ENCODE peak calls at places on chromosomes 5 and 9, in six cellular contexts. R, Q, F, Z, G and K are unnamed samples.

GRCh38 chr5:76789991-76790571 is 28.7 kb upstream of the F2RL1 start:
- DNase-seq in R (no peak), Q (no peak), F (no peak), Z (no peak), G (no peak), K (no peak)

GRCh38 chr9:137454145-137454505 is 5.0 kb downstream of the NSMF start:
- DNase-seq in R (peak; percentile 70), Q (no peak), F (no peak), Z (no peak), G (peak; percentile 70), K (peak; percentile 72)

GRCh38 chr5:179805070-179805528 is 1.6 kb downstream of the MGAT4B start:
- DNase-seq in R (no peak), Q (no peak), F (no peak), Z (no peak), G (no peak), K (no peak)

GRCh38 chr5:127320032-127320945 is 29.7 kb downstream of the MEGF10 start:
- DNase-seq in R (no peak), Q (no peak), F (no peak), Z (peak; percentile 58), G (no peak), K (no peak)

GRCh38 chr5:58459276-58459859 is 518 bp downstream of the PLK2 start:
- DNase-seq in R (no peak), Q (peak; percentile 1), F (no peak), Z (no peak), G (no peak), K (no peak)

GRCh38 chr9:93120846-93121315 is 13.2 kb downstream of the NINJ1 start:
- DNase-seq in R (no peak), Q (no peak), F (no peak), Z (no peak), G (no peak), K (no peak)

GRCh38 chr5:43773032-43773830 is 170.3 kb downstream of the NNT start:
- DNase-seq in R (no peak), Q (peak; percentile 35), F (peak; percentile 10), Z (no peak), G (no peak), K (no peak)

GRCh38 chr9:36891341-36891811 is 142.7 kb downstream of the PAX5 start:
- DNase-seq in R (no peak), Q (no peak), F (no peak), Z (no peak), G (no peak), K (no peak)

GRCh38 chr5:174176511-174176910 is 131.0 kb downstream of the NSG2 start:
- DNase-seq in R (no peak), Q (no peak), F (no peak), Z (no peak), G (no peak), K (no peak)

GRCh38 chr5:131533844-131534243 is 101.2 kb downstream of the RAPGEF6 start:
- DNase-seq in R (no peak), Q (no peak), F (no peak), Z (no peak), G (no peak), K (no peak)

GRCh38 chr5:12017037-12017436 is 112.8 kb upstream of the CTNND2 start:
- DNase-seq in R (no peak), Q (no peak), F (no peak), Z (no peak), G (no peak), K (no peak)

GRCh38 chr5:168898261-168898911 is 319.2 kb upstream of the PANK3 start:
- DNase-seq in R (no peak), Q (no peak), F (no peak), Z (no peak), G (peak; percentile 12), K (no peak)

GRCh38 chr9:133075925-133076324 is 14.1 kb downstream of the CEL start:
- DNase-seq in R (no peak), Q (peak; percentile 14), F (no peak), Z (no peak), G (no peak), K (no peak)

GRCh38 chr9:93875330-93875729 is 79.8 kb downstream of the BARX1 start:
- DNase-seq in R (no peak), Q (no peak), F (no peak), Z (no peak), G (no peak), K (no peak)

GRCh38 chr5:15034379-15034778 is 162.8 kb upstream of the ANKH start:
- DNase-seq in R (no peak), Q (no peak), F (no peak), Z (no peak), G (no peak), K (no peak)

GRCh38 chr9:94921656-94922055 is 195.2 kb downstream of the AOPEP start:
- DNase-seq in R (no peak), Q (no peak), F (no peak), Z (no peak), G (no peak), K (no peak)

GRCh38 chr5:96933764-96934163 is 2.1 kb upstream of the LNPEP start:
- DNase-seq in R (no peak), Q (no peak), F (no peak), Z (no peak), G (no peak), K (no peak)

GRCh38 chr5:96936431-96937221 is 746 bp downstream of the LNPEP start:
- DNase-seq in R (no peak), Q (peak; percentile 19), F (no peak), Z (no peak), G (peak; percentile 29), K (no peak)

GRCh38 chr5:96934291-96934694 is 1.6 kb upstream of the LNPEP start:
- DNase-seq in R (no peak), Q (peak; percentile 17), F (no peak), Z (no peak), G (no peak), K (no peak)

GRCh38 chr5:96934695-96935555 is 955 bp upstream of the LNPEP start:
- DNase-seq in R (peak; percentile 60), Q (peak; percentile 88), F (peak; percentile 80), Z (peak; percentile 86), G (peak; percentile 86), K (peak; percentile 57)

GRCh38 chr5:96935556-96936430 is at the start of gene LNPEP:
- DNase-seq in R (peak; percentile 54), Q (peak; percentile 93), F (peak; percentile 94), Z (peak; percentile 90), G (peak; percentile 91), K (peak; percentile 57)
- TF ChIP-seq POLR2A in R (peak; percentile 42), Q (peak; percentile 43), F (no peak), Z (peak; percentile 76), G (peak; percentile 50), K (no peak)

GRCh38 chr5:72328172-72328571 is 8.0 kb downstream of the PTCD2 start:
- DNase-seq in R (no peak), Q (no peak), F (no peak), Z (no peak), G (no peak), K (no peak)
- TF ChIP-seq TAF1 in R (no peak), Q (no peak), F (no peak), Z (no peak), G (no peak), K (no peak)

GRCh38 chr9:134135343-134136116 is at the start of gene WDR5:
- DNase-seq in R (peak; percentile 99), Q (peak; percentile 73), F (peak; percentile 43), Z (peak; percentile 31), G (peak; percentile 99), K (peak; percentile 100)
- TF ChIP-seq POLR2A in R (peak; percentile 66), Q (peak; percentile 20), F (no peak), Z (peak; percentile 70), G (peak; percentile 70), K (peak; percentile 29)

GRCh38 chr9:10614201-10614870 is 1.5 kb upstream of the PTPRD start:
- DNase-seq in R (no peak), Q (no peak), F (no peak), Z (no peak), G (no peak), K (no peak)

GRCh38 chr9:10613413-10613812 is 611 bp upstream of the PTPRD start:
- DNase-seq in R (no peak), Q (no peak), F (no peak), Z (no peak), G (no peak), K (no peak)

DNA sequence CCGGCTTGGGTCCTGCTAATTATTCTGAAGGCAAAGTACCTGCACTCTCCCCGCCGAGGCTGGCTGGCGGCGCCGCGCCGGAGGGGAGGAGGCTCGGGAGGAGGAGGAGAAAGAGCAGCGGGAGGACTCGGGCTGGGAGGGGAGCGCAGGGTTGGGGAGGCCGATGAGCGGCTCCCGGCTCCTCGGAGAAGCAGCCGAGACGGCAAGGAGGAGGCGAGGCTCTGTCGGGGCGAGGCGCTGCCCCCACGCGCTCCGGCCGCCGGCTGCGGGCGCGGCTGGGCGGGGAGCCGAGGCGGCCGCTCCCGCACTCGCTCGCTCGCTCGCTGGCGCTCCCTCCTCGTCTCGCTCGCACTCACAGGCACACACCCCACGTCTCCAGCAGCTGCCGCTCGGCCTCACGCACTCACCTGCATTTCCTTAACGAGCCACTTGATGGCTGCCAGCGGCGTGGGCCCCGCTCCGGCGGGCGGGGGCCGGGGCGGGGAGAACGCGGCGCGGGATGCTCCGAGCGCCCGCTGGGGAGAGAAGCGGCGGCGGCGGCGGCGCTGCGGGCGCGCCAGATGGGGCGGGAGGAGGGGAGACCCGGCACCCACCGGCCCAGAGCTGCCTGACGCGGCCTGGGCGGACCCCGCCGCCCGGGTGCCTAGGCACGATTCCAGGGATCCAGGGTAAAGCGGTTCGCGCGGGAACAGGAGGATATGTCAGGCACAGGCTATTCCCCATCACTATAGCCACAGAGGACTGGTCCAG is at the start of gene PTPRD:
- DNase-seq in R (peak; percentile 14), Q (peak; percentile 32), F (peak; percentile 43), Z (no peak), G (peak; percentile 4), K (peak; percentile 56)
- TF ChIP-seq TAF1 in R (no peak), Q (no peak), F (no peak), Z (no peak), G (no peak), K (no peak)

GRCh38 chr9:72038890-72039410 is 21.5 kb downstream of the C9orf57 start:
- DNase-seq in R (peak; percentile 45), Q (peak; percentile 56), F (peak; percentile 77), Z (peak; percentile 45), G (peak; percentile 67), K (peak; percentile 60)
- TF ChIP-seq POLR2A in R (no peak), Q (no peak), F (no peak), Z (no peak), G (no peak), K (no peak)

DNA sequence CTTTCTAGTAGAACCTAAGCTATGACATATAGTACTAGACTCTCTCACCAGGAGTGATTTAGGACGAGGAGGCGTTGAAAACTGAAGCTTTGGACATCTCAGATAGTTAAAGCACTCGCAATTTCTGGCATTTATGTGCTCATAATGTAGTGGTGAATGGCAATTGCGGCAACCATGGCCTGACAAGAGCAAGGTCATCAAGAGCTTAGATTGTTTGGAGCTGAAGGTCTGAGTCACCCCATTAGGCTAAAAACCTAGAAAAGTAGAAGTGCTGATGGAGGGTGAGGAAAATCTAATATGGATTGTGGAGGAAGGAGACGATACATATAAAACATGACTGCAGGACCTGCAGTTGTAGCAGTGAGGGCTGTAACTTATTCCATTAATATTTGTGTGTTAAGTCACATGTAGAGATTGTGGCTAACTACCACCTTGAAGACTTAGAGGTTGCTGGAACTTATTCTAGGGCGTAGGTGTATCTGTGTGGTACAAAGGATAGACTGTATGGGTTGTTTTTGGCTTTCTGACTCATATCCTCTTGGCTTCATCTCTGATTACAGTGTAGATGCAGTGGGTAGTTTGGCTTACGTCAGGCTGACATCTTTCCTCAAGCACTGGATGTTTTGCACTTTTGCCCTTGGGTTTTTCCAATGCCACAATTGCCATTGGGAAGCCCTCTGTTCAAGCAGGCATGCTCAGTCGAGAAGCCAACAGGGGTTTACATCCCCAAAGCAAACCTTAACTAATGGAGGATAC is 138.9 kb upstream of the CDKN2B start:
- DNase-seq in R (no peak), Q (peak; percentile 55), F (no peak), Z (no peak), G (no peak), K (no peak)
- TF ChIP-seq TAF1 in R (no peak), Q (no peak), F (no peak), Z (no peak), G (no peak), K (no peak)